ENCODE peak calls at places on chromosomes 3 and 15, in six cellular contexts. L is IMR-90, Q is mesendoderm, I is neuronal stem cell, O is H1, M is H9. W is an unnamed sample.

GRCh38 chr3:57758686-57759085 is 2.6 kb downstream of the SLMAP start:
- DNase-seq in L (peak), Q (no peak), I (no peak), O (no peak), M (no peak), W (peak)

GRCh38 chr15:62047278-62047847 is 12.9 kb downstream of the VPS13C start:
- DNase-seq in L (no peak), Q (no peak), I (no peak), O (no peak), M (no peak), W (no peak)

GRCh38 chr15:60899322-60899966 is 329.7 kb downstream of the RORA start:
- DNase-seq in L (no peak), Q (no peak), I (no peak), O (no peak), M (no peak), W (no peak)

GRCh38 chr3:86830566-86830965 is 160.4 kb downstream of the VGLL3 start:
- DNase-seq in L (peak), Q (no peak), I (no peak), O (no peak), M (no peak), W (no peak)

GRCh38 chr3:37626722-37627565 is 234.7 kb upstream of the CTDSPL start:
- DNase-seq in L (no peak), Q (no peak), I (no peak), O (no peak), M (no peak), W (no peak)

GRCh38 chr15:55652909-55653495 is 64.9 kb upstream of the PYGO1 start:
- DNase-seq in L (no peak), Q (no peak), I (peak), O (no peak), M (no peak), W (no peak)

GRCh38 chr15:58438956-58439355 is 7.2 kb downstream of the LIPC start:
- DNase-seq in L (peak), Q (peak), I (peak), O (no peak), M (peak), W (peak)

GRCh38 chr3:168671091-168671490 is 575.4 kb upstream of the GOLIM4 start:
- DNase-seq in L (no peak), Q (no peak), I (no peak), O (no peak), M (no peak), W (no peak)

GRCh38 chr3:26721047-26721446 is 98.5 kb downstream of the LRRC3B start:
- DNase-seq in L (no peak), Q (no peak), I (no peak), O (no peak), M (no peak), W (no peak)

GRCh38 chr15:70558406-70559222 is 204.7 kb downstream of the UACA start:
- DNase-seq in L (no peak), Q (no peak), I (no peak), O (no peak), M (peak), W (no peak)

GRCh38 chr3:46881819-46882376 is 4.4 kb downstream of the PTH1R start:
- DNase-seq in L (no peak), Q (peak), I (no peak), O (peak), M (no peak), W (peak)

GRCh38 chr3:188700497-188700896 is 471.3 kb upstream of the TPRG1 start:
- DNase-seq in L (no peak), Q (no peak), I (no peak), O (no peak), M (no peak), W (no peak)

GRCh38 chr3:30476373-30477082 is 129.9 kb upstream of the TGFBR2 start:
- DNase-seq in L (peak), Q (no peak), I (no peak), O (no peak), M (no peak), W (peak)

GRCh38 chr3:53801319-53801718 is 44.9 kb downstream of the CHDH start:
- DNase-seq in L (no peak), Q (no peak), I (no peak), O (no peak), M (no peak), W (no peak)

GRCh38 chr15:101474233-101474632 is 15.3 kb downstream of the PCSK6 start:
- DNase-seq in L (no peak), Q (no peak), I (no peak), O (no peak), M (no peak), W (no peak)

GRCh38 chr3:105869982-105870381 is 1.2 kb upstream of the CBLB start:
- DNase-seq in L (no peak), Q (no peak), I (no peak), O (no peak), M (no peak), W (no peak)

GRCh38 chr3:82100378-82100777 is 338.9 kb upstream of the GBE1 start:
- DNase-seq in L (peak), Q (peak), I (peak), O (no peak), M (no peak), W (no peak)

GRCh38 chr3:99625643-99626414 is 12.6 kb upstream of the COL8A1 start:
- DNase-seq in L (peak), Q (no peak), I (no peak), O (no peak), M (no peak), W (no peak)

GRCh38 chr3:56921573-56922571 is 120.1 kb upstream of the ARHGEF3 start:
- DNase-seq in L (peak), Q (no peak), I (no peak), O (no peak), M (no peak), W (peak)

GRCh38 chr3:33023176-33024136 is 72.0 kb downstream of the CCR4 start:
- DNase-seq in L (no peak), Q (peak), I (no peak), O (no peak), M (no peak), W (no peak)

GRCh38 chr15:71414778-71415177 is 299.5 kb downstream of the THSD4 start:
- DNase-seq in L (no peak), Q (no peak), I (no peak), O (no peak), M (no peak), W (no peak)

GRCh38 chr3:125587039-125587664 is 8.1 kb downstream of the OSBPL11 start:
- DNase-seq in L (peak), Q (no peak), I (no peak), O (no peak), M (no peak), W (peak)

GRCh38 chr3:141686477-141687280 is 51.4 kb upstream of the RNF7 start:
- DNase-seq in L (peak), Q (no peak), I (no peak), O (no peak), M (no peak), W (peak)

GRCh38 chr3:188268336-188268735 is 114.4 kb downstream of the LPP start:
- DNase-seq in L (no peak), Q (no peak), I (no peak), O (no peak), M (no peak), W (no peak)

GRCh38 chr3:51706021-51706485 is 815 bp upstream of the GRM2 start:
- DNase-seq in L (no peak), Q (no peak), I (no peak), O (no peak), M (no peak), W (no peak)

GRCh38 chr3:172138792-172139507 is 99.6 kb downstream of the FNDC3B start:
- DNase-seq in L (peak), Q (peak), I (no peak), O (no peak), M (no peak), W (peak)

GRCh38 chr15:51237816-51238215 is 100.6 kb downstream of the CYP19A1 start:
- DNase-seq in L (no peak), Q (no peak), I (no peak), O (no peak), M (no peak), W (no peak)
- H3K23ac ChIP-seq in L (no peak), Q (no peak), I (no peak), O (no peak), M (no peak), W (no peak)

DNA sequence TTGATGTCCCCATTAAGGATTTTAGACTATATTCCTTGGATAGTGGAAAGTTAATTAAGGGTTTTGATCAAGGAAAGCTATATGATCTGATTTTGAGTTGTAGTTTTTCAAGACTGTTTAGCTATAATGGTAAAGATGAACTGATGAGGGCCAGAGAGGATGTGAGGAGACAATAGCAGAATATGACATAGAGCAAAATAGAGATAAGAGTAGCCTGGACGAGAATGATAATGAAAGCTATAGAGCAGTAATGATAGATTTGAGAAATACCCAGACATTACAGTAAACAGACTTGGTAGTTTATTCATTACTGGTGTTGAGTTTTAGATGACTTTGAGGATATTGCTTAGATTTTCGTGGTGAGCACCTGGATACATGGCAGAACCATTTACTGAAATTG is 3.8 kb downstream of the SUCNR1 start:
- DNase-seq in L (no peak), Q (no peak), I (no peak), O (no peak), M (no peak), W (no peak)
- H3K4me2 ChIP-seq in L (no peak), Q (no peak), I (no peak), O (no peak), M (no peak), W (no peak)

GRCh38 chr3:16053794-16054193 is 120.7 kb upstream of the GALNT15 start:
- DNase-seq in L (no peak), Q (no peak), I (no peak), O (no peak), M (no peak), W (no peak)

GRCh38 chr3:16052964-16053363 is 121.5 kb upstream of the GALNT15 start:
- DNase-seq in L (no peak), Q (no peak), I (no peak), O (no peak), M (no peak), W (peak)

GRCh38 chr3:16056210-16056607 is 118.3 kb upstream of the GALNT15 start:
- DNase-seq in L (no peak), Q (no peak), I (no peak), O (no peak), M (no peak), W (peak)

GRCh38 chr3:16058511-16058910 is 116.0 kb upstream of the GALNT15 start:
- DNase-seq in L (peak), Q (no peak), I (no peak), O (no peak), M (no peak), W (no peak)

GRCh38 chr3:16055606-16056209 is 118.8 kb upstream of the GALNT15 start:
- DNase-seq in L (no peak), Q (no peak), I (no peak), O (no peak), M (no peak), W (no peak)
- H2BK15ac ChIP-seq in L (peak), Q (no peak), I (no peak), O (no peak), M (no peak), W (no peak)

DNA sequence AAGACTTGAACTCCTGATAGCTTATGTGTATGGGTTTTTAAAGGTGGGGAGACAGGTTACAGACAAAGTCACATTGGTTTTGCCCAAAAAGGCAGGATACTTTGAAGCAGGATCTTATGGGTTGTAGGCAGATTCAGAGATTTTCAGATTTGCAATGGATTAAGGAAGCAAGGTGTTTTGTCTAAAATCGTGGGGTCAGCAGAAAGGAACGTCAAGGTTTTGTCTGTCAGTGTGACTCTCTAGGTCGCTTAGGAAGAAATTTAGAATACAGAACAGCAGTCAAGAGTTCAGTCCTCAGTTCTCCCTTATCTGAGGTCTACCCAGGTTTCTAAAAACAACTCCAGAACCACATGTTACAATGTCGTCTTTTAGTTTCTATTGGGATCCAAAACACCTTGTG is 361.0 kb downstream of the SQOR start:
- DNase-seq in L (no peak), Q (no peak), I (no peak), O (no peak), M (no peak), W (no peak)
- H3K23ac ChIP-seq in L (no peak), Q (no peak), I (no peak), O (no peak), M (no peak), W (no peak)

GRCh38 chr3:155611456-155611855 is 133.4 kb downstream of the PLCH1 start:
- DNase-seq in L (no peak), Q (no peak), I (no peak), O (no peak), M (no peak), W (no peak)
- H3K4me2 ChIP-seq in L (no peak), Q (no peak), I (no peak), O (no peak), M (no peak), W (no peak)

GRCh38 chr15:67839358-67839928 is 402 bp downstream of the RNU6-1 start:
- DNase-seq in L (peak), Q (peak), I (no peak), O (no peak), M (no peak), W (peak)
- H2BK15ac ChIP-seq in L (no peak), Q (no peak), I (no peak), O (no peak), M (no peak), W (no peak)

GRCh38 chr3:181619897-181620296 is 91.8 kb upstream of the SOX2 start:
- DNase-seq in L (no peak), Q (no peak), I (no peak), O (no peak), M (no peak), W (no peak)

GRCh38 chr3:181629029-181629428 is 82.7 kb upstream of the SOX2 start:
- DNase-seq in L (peak), Q (no peak), I (no peak), O (no peak), M (no peak), W (no peak)

GRCh38 chr3:181622365-181622764 is 89.4 kb upstream of the SOX2 start:
- DNase-seq in L (no peak), Q (no peak), I (no peak), O (no peak), M (no peak), W (no peak)

GRCh38 chr3:181628384-181628783 is 83.3 kb upstream of the SOX2 start:
- DNase-seq in L (no peak), Q (no peak), I (no peak), O (no peak), M (no peak), W (no peak)

GRCh38 chr3:181623924-181624694 is 87.6 kb upstream of the SOX2 start:
- DNase-seq in L (no peak), Q (no peak), I (no peak), O (no peak), M (no peak), W (no peak)
- H3K23ac ChIP-seq in L (no peak), Q (no peak), I (no peak), O (no peak), M (no peak), W (no peak)

W was measured in mesenchymal stem cell.